ENCODE peak calls at places on chromosomes 2 and 18, in seven cellular contexts. P, D, R, M, Q, I and W are unnamed samples.

GRCh38 chr2:206790311-206790935 is 25.0 kb downstream of the FASTKD2 start:
- DNase-seq in M (no peak), P (no peak), Q (no peak), I (no peak), D (peak; percentile 50), R (no peak), W (no peak)

GRCh38 chr18:50161806-50162205 is 33.1 kb downstream of the MYO5B start:
- DNase-seq in D (no peak), P (no peak), Q (no peak), M (no peak), R (no peak), I (no peak), W (no peak)

GRCh38 chr2:170514140-170514539 is 201.0 kb upstream of the SP5 start:
- DNase-seq in M (no peak), R (no peak), I (no peak), Q (no peak), P (no peak), D (no peak), W (no peak)

GRCh38 chr18:74506405-74507119 is 10.4 kb downstream of the CNDP2 start:
- DNase-seq in I (no peak), D (peak; percentile 69), P (no peak), M (no peak), R (no peak), Q (peak; percentile 50), W (no peak)

GRCh38 chr2:162710282-162710891 is 128.2 kb downstream of the KCNH7 start:
- DNase-seq in I (no peak), M (no peak), R (no peak), P (no peak), D (peak; percentile 27), Q (no peak), W (peak; percentile 37)

GRCh38 chr2:55906993-55907392 is 16.6 kb downstream of the EFEMP1 start:
- DNase-seq in R (no peak), M (no peak), P (no peak), I (no peak), Q (no peak), D (no peak), W (no peak)

GRCh38 chr2:68889500-68889899 is 18.3 kb upstream of the BMP10 start:
- DNase-seq in R (no peak), I (no peak), M (peak; percentile 37), Q (no peak), D (no peak), P (no peak), W (peak; percentile 79)

GRCh38 chr2:104938226-104938941 is 84.5 kb downstream of the POU3F3 start:
- DNase-seq in I (no peak), M (no peak), Q (no peak), P (no peak), R (no peak), D (no peak), W (no peak)

GRCh38 chr2:119730598-119731278 is 29.0 kb upstream of the PTPN4 start:
- DNase-seq in I (no peak), M (no peak), R (no peak), D (no peak), Q (no peak), P (peak; percentile 53), W (peak; percentile 48)

GRCh38 chr2:201532686-201533304 is 81.3 kb downstream of the STRADB start:
- DNase-seq in I (no peak), R (no peak), M (peak; percentile 83), Q (peak; percentile 81), P (no peak), D (peak; percentile 87), W (peak; percentile 40)

GRCh38 chr2:160652236-160652635 is 158.6 kb upstream of the RBMS1 start:
- DNase-seq in D (no peak), I (peak; percentile 27), R (no peak), P (peak; percentile 46), Q (no peak), M (peak; percentile 64), W (no peak)

GRCh38 chr2:236643480-236643879 is 73.9 kb downstream of the ACKR3 start:
- DNase-seq in Q (no peak), I (no peak), D (no peak), R (no peak), P (no peak), M (no peak), W (no peak)

GRCh38 chr2:4190548-4190947 is 487.2 kb downstream of the DCDC2C start:
- DNase-seq in P (no peak), I (no peak), D (no peak), Q (no peak), M (peak; percentile 4), R (no peak), W (no peak)

GRCh38 chr18:39799010-39799409 is 2156.0 kb upstream of the PIK3C3 start:
- DNase-seq in Q (no peak), R (no peak), P (no peak), I (no peak), M (no peak), D (peak; percentile 16), W (peak; percentile 50)